ENCODE peak calls at places on chromosomes 5 and 9, in four cellular contexts. One of them, this sample, is unnamed.

GRCh38 chr5:68465934-68466551 is 250.5 kb downstream of the PIK3R1 start:
- DNase-seq in HuH-7: no peak
- DNase-seq in iPS-NIHi11: peak; percentile 21
- DNase-seq in activated T-cell treated with anti-CD3 and anti-CD28 coated beads for 1 hour: no peak
- DNase-seq in this sample: no peak

GRCh38 chr9:113556877-113557593 is 93.5 kb downstream of the RGS3 start:
- DNase-seq in iPS-NIHi11: no peak
- DNase-seq in HuH-7: no peak
- DNase-seq in activated T-cell treated with anti-CD3 and anti-CD28 coated beads for 1 hour: no peak
- DNase-seq in this sample: no peak

GRCh38 chr5:96785271-96785670 is 22.5 kb downstream of the ERAP1 start:
- DNase-seq in activated T-cell treated with anti-CD3 and anti-CD28 coated beads for 1 hour: no peak
- DNase-seq in HuH-7: no peak
- DNase-seq in iPS-NIHi11: no peak
- DNase-seq in this sample: no peak

GRCh38 chr9:73916016-73916673 is 581.0 kb upstream of the RORB start:
- DNase-seq in HuH-7: peak; percentile 21
- DNase-seq in activated T-cell treated with anti-CD3 and anti-CD28 coated beads for 1 hour: no peak
- DNase-seq in iPS-NIHi11: peak; percentile 23
- DNase-seq in this sample: no peak

GRCh38 chr9:68476889-68477288 is 63.8 kb downstream of the TMEM252 start:
- DNase-seq in iPS-NIHi11: no peak
- DNase-seq in HuH-7: no peak
- DNase-seq in activated T-cell treated with anti-CD3 and anti-CD28 coated beads for 1 hour: no peak
- DNase-seq in this sample: no peak

GRCh38 chr5:110653231-110653970 is 73.1 kb downstream of the TMEM232 start:
- DNase-seq in iPS-NIHi11: no peak
- DNase-seq in activated T-cell treated with anti-CD3 and anti-CD28 coated beads for 1 hour: no peak
- DNase-seq in HuH-7: no peak
- DNase-seq in this sample: no peak

GRCh38 chr5:170761048-170761707 is 22.3 kb upstream of the GABRP start:
- DNase-seq in iPS-NIHi11: no peak
- DNase-seq in HuH-7: no peak
- DNase-seq in activated T-cell treated with anti-CD3 and anti-CD28 coated beads for 1 hour: no peak
- DNase-seq in this sample: no peak

GRCh38 chr9:126478216-126478981 is 135.3 kb upstream of the LMX1B start:
- DNase-seq in HuH-7: no peak
- DNase-seq in iPS-NIHi11: no peak
- DNase-seq in activated T-cell treated with anti-CD3 and anti-CD28 coated beads for 1 hour: no peak
- DNase-seq in this sample: no peak

GRCh38 chr9:92961627-92962302 is 14.4 kb downstream of the FGD3 start:
- DNase-seq in activated T-cell treated with anti-CD3 and anti-CD28 coated beads for 1 hour: no peak
- DNase-seq in HuH-7: no peak
- DNase-seq in iPS-NIHi11: no peak
- DNase-seq in this sample: no peak

GRCh38 chr5:82155305-82155704 is 122.8 kb downstream of the RPS23 start:
- DNase-seq in iPS-NIHi11: no peak
- DNase-seq in HuH-7: no peak
- DNase-seq in activated T-cell treated with anti-CD3 and anti-CD28 coated beads for 1 hour: no peak
- DNase-seq in this sample: no peak

GRCh38 chr5:179225387-179225786 is 119.9 kb downstream of the ADAMTS2 start:
- DNase-seq in iPS-NIHi11: no peak
- DNase-seq in HuH-7: no peak
- DNase-seq in activated T-cell treated with anti-CD3 and anti-CD28 coated beads for 1 hour: no peak
- DNase-seq in this sample: no peak

GRCh38 chr9:734831-735511 is 106.5 kb upstream of the DMRT1 start:
- DNase-seq in activated T-cell treated with anti-CD3 and anti-CD28 coated beads for 1 hour: no peak
- DNase-seq in iPS-NIHi11: no peak
- DNase-seq in HuH-7: no peak
- DNase-seq in this sample: no peak

GRCh38 chr9:98281281-98281680 is 25.8 kb upstream of the TBC1D2 start:
- DNase-seq in iPS-NIHi11: no peak
- DNase-seq in HuH-7: no peak
- DNase-seq in activated T-cell treated with anti-CD3 and anti-CD28 coated beads for 1 hour: no peak
- DNase-seq in this sample: no peak

This sample was measured in NCI-H146.